ENCODE peak calls at places on chromosomes 5 and 9, in four cellular contexts. D is hypothalamus, N is omental fat pad, R is NCI-H345. F is an unnamed sample.

GRCh38 chr5:135038829-135039525 is 4.9 kb upstream of the PITX1 start:
- DNase-seq in D (no peak), N (no peak), R (no peak), F (no peak)

GRCh38 chr5:52786391-52786790 is 1.3 kb upstream of the ITGA1 start:
- DNase-seq in D (no peak), N (no peak), R (no peak), F (no peak)

GRCh38 chr5:94498199-94498598 is 120.2 kb downstream of the KIAA0825 start:
- DNase-seq in D (no peak), N (no peak), R (no peak), F (no peak)

GRCh38 chr5:40738502-40738901 is 17.3 kb downstream of the TTC33 start:
- DNase-seq in D (no peak), N (no peak), R (no peak), F (no peak)

GRCh38 chr9:110575952-110576351 is 3.6 kb downstream of the SVEP1 start:
- DNase-seq in D (no peak), N (no peak), R (no peak), F (no peak)

GRCh38 chr9:106356924-106357323 is 506.0 kb upstream of the ZNF462 start:
- DNase-seq in D (no peak), N (no peak), R (no peak), F (no peak)

GRCh38 chr5:141714542-141715303 is 32.7 kb upstream of the ARAP3 start:
- DNase-seq in D (no peak), N (no peak), R (no peak), F (no peak)

GRCh38 chr9:121268598-121269029 is 652 bp downstream of the GSN start:
- DNase-seq in D (no peak), N (no peak), R (no peak), F (no peak)

GRCh38 chr5:54296386-54296785 is 14.0 kb downstream of the ARL15 start:
- DNase-seq in D (no peak), N (no peak), R (peak), F (no peak)

GRCh38 chr9:136773386-136774044 is 9.2 kb upstream of the LCN15 start:
- DNase-seq in D (no peak), N (no peak), R (no peak), F (no peak)

GRCh38 chr5:101520417-101520816 is 617.3 kb upstream of the ST8SIA4 start:
- DNase-seq in D (no peak), N (no peak), R (no peak), F (no peak)

GRCh38 chr9:33264473-33265177 is at the start of the genes BAG1 and CHMP5:
- DNase-seq in D (peak), N (peak), R (peak), F (peak)

GRCh38 chr9:130535818-130536521 is 43.4 kb upstream of the FUBP3 start:
- DNase-seq in D (no peak), N (no peak), R (peak), F (no peak)